ENCODE peak calls at places on chromosome 17, in ten cellular contexts. A is fibroblast of pulmonary artery, B is BJ, K is osteocyte, Q is BE2C, R is stomach, F is upper lobe of right lung, J is AG10803, V is mucosa of descending colon, X is thoracic aorta. H is an unnamed sample.

GRCh38 chr17:59753522-59754467 is 46.3 kb downstream of the VMP1 start:
- DNase-seq in X (no peak), R (no peak), F (no peak), Q (peak; percentile 12), V (peak; percentile 69), K (no peak), A (peak; percentile 95), J (peak; percentile 87), B (peak; percentile 66), H (peak; percentile 70)

GRCh38 chr17:41849251-41849990 is 11.8 kb downstream of the KLHL10 start:
- DNase-seq in A (no peak), K (no peak), R (no peak), J (no peak), Q (no peak), V (no peak), B (no peak), F (no peak), X (no peak), H (no peak)

GRCh38 chr17:15782809-15783208 is 50.7 kb downstream of the TBC1D26 start:
- DNase-seq in J (peak; percentile 36), B (no peak), V (peak; percentile 75), R (peak; percentile 45), K (peak; percentile 78), A (peak; percentile 52), X (no peak), F (peak; percentile 84), Q (no peak), H (no peak)

GRCh38 chr17:50200447-50201225 is 795 bp downstream of the COL1A1 start:
- DNase-seq in B (no peak), R (peak; percentile 94), Q (peak; percentile 86), K (peak; percentile 97), A (peak; percentile 96), X (peak; percentile 81), V (peak; percentile 93), J (peak; percentile 72), F (peak; percentile 94), H (peak; percentile 68)

GRCh38 chr17:42135664-42136653 is 13.4 kb downstream of the HSPB9 start:
- DNase-seq in J (peak; percentile 54), V (peak; percentile 90), K (no peak), A (peak; percentile 84), F (peak; percentile 90), B (no peak), Q (no peak), X (no peak), R (peak; percentile 91), H (no peak)

GRCh38 chr17:12983986-12984932 is 33.6 kb downstream of the ELAC2 start:
- DNase-seq in A (peak; percentile 71), Q (no peak), B (peak; percentile 22), K (no peak), F (no peak), R (no peak), X (peak; percentile 53), J (peak; percentile 94), V (peak; percentile 52), H (peak; percentile 84)

GRCh38 chr17:43224146-43224705 is 4.2 kb downstream of the CCDC200 start:
- DNase-seq in F (peak; percentile 48), V (no peak), B (no peak), Q (no peak), J (no peak), A (no peak), X (no peak), K (peak; percentile 70), R (no peak), H (no peak)

GRCh38 chr17:72682597-72682996 is 409.9 kb downstream of the SLC39A11 start:
- DNase-seq in K (no peak), V (no peak), B (no peak), R (no peak), F (no peak), J (no peak), A (no peak), Q (no peak), X (no peak), H (no peak)

GRCh38 chr17:31859487-31860008 is 504 bp upstream of the COPRS start:
- DNase-seq in V (no peak), X (no peak), R (no peak), B (no peak), J (no peak), A (no peak), F (no peak), Q (no peak), K (no peak), H (no peak)

GRCh38 chr17:74514632-74515035 is 16.6 kb downstream of the CD300LB start:
- DNase-seq in K (peak; percentile 69), F (no peak), A (no peak), X (no peak), Q (peak; percentile 25), R (peak; percentile 25), V (no peak), J (no peak), B (no peak), H (no peak)

GRCh38 chr17:57855391-57856035 is 5.7 kb upstream of the MRPS23 start:
- DNase-seq in B (no peak), R (peak; percentile 50), A (no peak), K (no peak), X (no peak), V (no peak), Q (no peak), J (no peak), F (no peak), H (no peak)

GRCh38 chr17:8799001-8799850 is at the start of gene MFSD6L:
- DNase-seq in B (no peak), A (peak; percentile 13), K (peak; percentile 69), Q (no peak), F (peak; percentile 75), X (no peak), V (peak; percentile 84), J (no peak), R (peak; percentile 87), H (no peak)

GRCh38 chr17:70332811-70333210 is 163.5 kb downstream of the KCNJ2 start:
- DNase-seq in K (no peak), B (no peak), A (no peak), V (no peak), F (no peak), J (no peak), R (no peak), Q (no peak), X (no peak), H (no peak)

GRCh38 chr17:3738562-3739295 is 15.0 kb downstream of the HASPIN start:
- DNase-seq in V (peak; percentile 72), K (no peak), B (no peak), J (no peak), Q (no peak), A (no peak), F (peak; percentile 78), X (no peak), R (peak; percentile 73), H (no peak)

GRCh38 chr17:8063761-8064589 is 23.5 kb downstream of the ALOX12B start:
- DNase-seq in J (no peak), X (no peak), K (no peak), R (no peak), A (no peak), B (no peak), F (peak; percentile 59), V (no peak), Q (no peak), H (no peak)

GRCh38 chr17:8051831-8052230 is 13.0 kb downstream of the ALOX15B start:
- DNase-seq in J (no peak), R (no peak), F (peak; percentile 34), Q (no peak), A (no peak), B (no peak), K (no peak), X (no peak), V (no peak), H (no peak)

GRCh38 chr17:9971991-9972390 is 66.9 kb upstream of the RCVRN start:
- DNase-seq in Q (no peak), X (no peak), K (no peak), B (peak; percentile 1), A (peak; percentile 47), R (peak; percentile 35), J (peak; percentile 71), V (peak; percentile 83), F (peak; percentile 65), H (peak; percentile 7)

GRCh38 chr17:80224098-80224497 is 3.9 kb downstream of the SLC26A11 start:
- DNase-seq in K (no peak), X (no peak), R (no peak), B (no peak), V (no peak), Q (no peak), J (no peak), F (no peak), A (no peak), H (no peak)
- TF ChIP-seq CTCF in K (no peak), X (no peak), R (no peak), B (no peak), V (no peak), Q (no peak), J (no peak), F (no peak), A (no peak), H (no peak)

DNA sequence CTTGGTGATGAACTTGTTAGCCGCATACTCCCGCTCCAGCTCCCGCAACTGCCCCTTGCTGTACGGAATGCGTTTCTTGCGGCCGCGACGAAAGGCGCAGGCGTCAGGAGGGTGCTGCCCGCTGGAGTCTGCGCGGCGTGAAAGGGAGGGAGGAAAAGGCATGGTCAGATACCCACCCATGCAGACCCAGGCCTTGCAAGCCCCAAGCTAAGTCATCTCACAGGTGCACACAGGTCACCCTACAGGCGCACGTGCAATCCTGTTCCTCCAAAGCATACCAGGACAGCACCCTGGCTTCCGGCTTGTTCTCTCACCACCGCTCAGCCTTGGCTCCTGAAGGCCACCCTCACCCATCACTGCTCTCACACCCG is 1.6 kb downstream of the HOXB13 start:
- DNase-seq in V (peak; percentile 50), R (no peak), F (no peak), K (no peak), J (no peak), B (no peak), X (no peak), Q (no peak), A (no peak), H (no peak)
- TF ChIP-seq CTCF in V (no peak), R (no peak), F (no peak), K (no peak), J (no peak), B (no peak), X (no peak), Q (no peak), A (no peak), H (no peak)

GRCh38 chr17:64081802-64082799 is 47.8 kb downstream of the ERN1 start:
- DNase-seq in V (no peak), R (no peak), J (peak; percentile 91), Q (peak; percentile 64), F (no peak), K (no peak), A (peak; percentile 81), B (peak; percentile 75), X (no peak), H (peak; percentile 70)
- TF ChIP-seq CTCF in V (no peak), R (no peak), J (peak; percentile 30), Q (peak; percentile 41), F (peak; percentile 4), K (peak; percentile 24), A (peak; percentile 4), B (no peak), X (no peak), H (no peak)

DNA sequence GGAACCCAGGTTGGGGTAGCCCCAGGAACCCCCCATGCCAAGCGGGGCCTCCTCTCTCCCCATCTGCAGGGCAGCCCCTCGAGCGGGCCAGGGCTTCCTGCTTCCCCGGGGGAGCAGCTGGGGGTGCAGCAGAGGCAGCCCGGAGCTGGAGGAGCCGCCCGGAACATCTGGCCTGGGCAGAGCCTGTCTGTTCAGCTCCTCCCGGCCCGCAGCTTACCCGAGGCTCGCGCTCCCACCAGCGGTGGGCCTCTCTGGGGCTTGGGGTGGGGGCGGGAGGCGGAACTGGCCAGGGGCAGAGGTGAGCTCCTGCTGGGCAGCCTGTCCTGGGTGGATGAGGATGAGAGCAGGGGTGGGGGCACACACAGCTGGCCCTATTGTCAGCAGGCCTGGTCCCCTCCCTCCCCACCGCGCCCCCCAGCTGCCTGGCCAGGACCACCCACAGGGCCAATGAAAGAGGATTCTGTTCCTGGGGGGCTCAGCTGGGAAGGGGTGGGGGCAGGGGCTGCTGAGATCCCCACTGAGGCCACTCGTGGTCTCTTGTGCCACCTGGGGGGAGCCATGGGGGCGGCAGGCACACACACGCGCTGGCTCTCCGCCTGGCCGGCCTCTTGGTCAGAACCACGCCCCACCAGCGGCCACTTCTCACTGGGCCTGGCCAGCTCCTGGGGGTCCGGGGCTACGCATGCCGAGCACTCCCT is 34.7 kb downstream of the BAHCC1 start:
- DNase-seq in Q (peak; percentile 74), A (peak; percentile 38), F (no peak), X (no peak), B (no peak), J (peak; percentile 53), R (no peak), K (peak; percentile 92), V (no peak), H (no peak)
- TF ChIP-seq CTCF in Q (no peak), A (no peak), F (no peak), X (no peak), B (no peak), J (peak; percentile 5), R (no peak), K (peak; percentile 42), V (no peak), H (no peak)

H was measured in AG09319.